ENCODE peak calls at places on chromosomes 16 and 17, in five cellular contexts. K is A549, I is K562, F is GM23338, Z is HepG2. N is an unnamed sample.
A peak's percentile ranks its signal among the peaks of the same experiment; 100 is the strongest.

GRCh38 chr17:72587773-72588511 is 467.1 kb downstream of the SOX9 start:
- DNase-seq in K (no peak), I (no peak), F (no peak), Z (peak; percentile 49), N (no peak)

GRCh38 chr17:79065105-79065670 is 9.4 kb upstream of the ENGASE start:
- DNase-seq in K (peak; percentile 57), I (peak; percentile 66), F (peak; percentile 77), Z (peak; percentile 43), N (no peak)

GRCh38 chr17:39622380-39623006 is 4.3 kb upstream of the PPP1R1B start:
- DNase-seq in K (peak; percentile 56), I (no peak), F (peak; percentile 21), Z (no peak), N (no peak)

GRCh38 chr17:60006160-60006559 is 41.6 kb upstream of the RNFT1 start:
- DNase-seq in K (no peak), I (no peak), F (no peak), Z (no peak), N (no peak)

GRCh38 chr17:32187276-32187675 is 45.0 kb downstream of the RHOT1 start:
- DNase-seq in K (no peak), I (no peak), F (no peak), Z (no peak), N (no peak)

GRCh38 chr16:2480948-2481347 is 6.0 kb downstream of the TBC1D24 start:
- DNase-seq in K (no peak), I (no peak), F (no peak), Z (no peak), N (no peak)

GRCh38 chr17:1604831-1605528 is 23.7 kb downstream of the SLC43A2 start:
- DNase-seq in K (no peak), I (no peak), F (peak; percentile 49), Z (peak; percentile 35), N (no peak)

GRCh38 chr16:86946981-86947380 is 368.6 kb downstream of the FOXL1 start:
- DNase-seq in K (no peak), I (no peak), F (no peak), Z (no peak), N (no peak)

GRCh38 chr16:72908362-72908838 is 139.5 kb downstream of the ZFHX3 start:
- DNase-seq in K (no peak), I (no peak), F (no peak), Z (no peak), N (no peak)

GRCh38 chr17:31697838-31698237 is 161.2 kb downstream of the COPRS start:
- DNase-seq in K (no peak), I (no peak), F (no peak), Z (no peak), N (no peak)

GRCh38 chr16:73060948-73061495 is 13.1 kb upstream of the ZFHX3 start:
- DNase-seq in K (no peak), I (no peak), F (peak; percentile 70), Z (no peak), N (no peak)

GRCh38 chr17:78724544-78724943 is 57.5 kb downstream of the CYTH1 start:
- DNase-seq in K (no peak), I (no peak), F (peak; percentile 51), Z (no peak), N (no peak)

GRCh38 chr16:50308237-50308965 is 42.0 kb downstream of the ADCY7 start:
- DNase-seq in K (no peak), I (no peak), F (no peak), Z (no peak), N (no peak)

DNA sequence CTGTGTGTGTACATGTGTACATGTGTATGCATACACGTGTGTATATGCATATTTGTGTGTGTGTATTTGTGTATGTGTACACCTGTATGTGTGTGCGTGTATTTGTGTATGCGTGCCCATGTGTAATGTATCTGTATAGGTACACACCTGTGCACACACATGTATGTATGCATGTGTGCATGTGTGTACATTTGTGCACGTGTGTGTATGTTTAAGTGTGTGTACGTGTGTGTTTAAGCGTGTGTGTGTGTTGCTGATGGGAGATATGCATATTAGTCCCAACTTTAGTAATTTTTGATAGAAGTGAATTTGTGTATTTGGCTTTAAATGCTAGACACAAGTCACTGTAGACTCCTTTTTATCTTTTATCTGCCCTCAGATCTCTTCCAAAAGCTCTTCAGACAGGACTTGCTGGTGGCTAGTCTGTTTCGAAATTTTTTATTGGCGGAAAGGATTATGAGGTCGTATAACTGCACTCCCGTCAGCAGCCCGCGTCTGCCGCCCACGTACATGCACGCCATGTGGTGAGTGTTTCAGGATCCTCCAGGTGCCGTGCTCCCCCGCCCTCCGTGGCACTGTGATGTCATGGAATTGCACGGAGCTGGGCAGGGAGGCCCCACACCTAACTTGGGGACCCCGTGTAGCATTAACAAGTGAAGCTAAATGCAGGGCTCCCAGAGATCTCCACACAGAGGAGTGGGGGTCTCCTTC is 168.8 kb upstream of the CHMP6 start:
- DNase-seq in K (no peak), I (peak; percentile 28), F (no peak), Z (no peak), N (no peak)
- TF ChIP-seq JUNB in K (no peak), I (no peak), F (no peak), Z (no peak), N (no peak)

GRCh38 chr17:61307905-61308886 is 91.4 kb upstream of the TBX2 start:
- DNase-seq in K (peak; percentile 52), I (no peak), F (peak; percentile 47), Z (no peak), N (no peak)

GRCh38 chr17:61309362-61309761 is 90.3 kb upstream of the TBX2 start:
- DNase-seq in K (no peak), I (no peak), F (no peak), Z (no peak), N (no peak)

GRCh38 chr17:61312406-61313295 is 87.0 kb upstream of the TBX2 start:
- DNase-seq in K (no peak), I (no peak), F (no peak), Z (no peak), N (no peak)

GRCh38 chr17:61310611-61311010 is 89.0 kb upstream of the TBX2 start:
- DNase-seq in K (no peak), I (no peak), F (no peak), Z (no peak), N (no peak)

DNA sequence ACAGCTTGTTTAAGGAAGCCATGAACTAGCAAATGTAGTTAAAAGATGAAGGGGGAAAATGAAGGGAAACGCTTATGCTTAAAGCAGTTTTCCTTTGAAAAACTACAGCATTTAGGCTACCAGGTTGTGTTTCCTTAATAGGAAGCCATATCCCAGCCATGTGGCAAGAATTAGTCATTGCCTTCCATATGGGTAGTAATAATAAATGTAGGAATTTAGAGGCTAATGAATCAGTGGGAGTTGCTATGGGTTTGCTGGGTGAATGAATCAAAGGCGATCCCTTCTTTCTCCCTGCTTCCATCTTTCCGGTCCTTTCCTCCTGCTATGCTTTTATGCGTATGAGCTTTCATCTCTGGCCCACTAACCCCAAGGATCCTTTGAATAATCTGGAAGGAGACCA is 89.8 kb upstream of the TBX2 start:
- DNase-seq in K (no peak), I (no peak), F (no peak), Z (no peak), N (no peak)
- TF ChIP-seq JUNB in K (no peak), I (no peak), F (no peak), Z (no peak), N (no peak)

GRCh38 chr16:20001856-20002707 is 71.6 kb downstream of the GPR139 start:
- DNase-seq in K (no peak), I (no peak), F (no peak), Z (peak; percentile 44), N (no peak)
- TF ChIP-seq JUNB in K (no peak), I (no peak), F (no peak), Z (no peak), N (no peak)

GRCh38 chr17:48647103-48647963 is 21.2 kb upstream of the HOXB9 start:
- DNase-seq in K (peak; percentile 71), I (peak; percentile 48), F (peak; percentile 80), Z (no peak), N (no peak)
- TF ChIP-seq JUNB in K (no peak), I (no peak), F (no peak), Z (no peak), N (no peak)

GRCh38 chr16:18953535-18953934 is 27.3 kb upstream of the SMG1 start:
- DNase-seq in K (no peak), I (no peak), F (no peak), Z (no peak), N (no peak)
- TF ChIP-seq JUNB in K (no peak), I (no peak), F (no peak), Z (no peak), N (no peak)

GRCh38 chr16:11677451-11677951 is 9.2 kb downstream of the SNN start:
- DNase-seq in K (no peak), I (no peak), F (no peak), Z (no peak), N (no peak)
- TF ChIP-seq JUNB in K (no peak), I (no peak), F (no peak), Z (no peak), N (no peak)